ENCODE peak calls at places on chromosome X, in five cellular contexts. O is endodermal cell; Y is fibroblast of the aortic adventitia; Z is CD4-positive, alpha-beta T cell; W is CD8-positive, alpha-beta T cell. M is an unnamed sample.

GRCh38 chrX:56728321-56728720 is 722 bp upstream of the NBDY start:
- DNase-seq in O (no peak), Y (peak; percentile 30), Z (no peak), W (no peak), M (no peak)

GRCh38 chrX:3345281-3346081 is 971 bp downstream of the MXRA5 start:
- DNase-seq in O (peak; percentile 87), Y (peak; percentile 43), Z (no peak), W (no peak), M (peak; percentile 58)

GRCh38 chrX:116490091-116490490 is 27.3 kb upstream of the CT83 start:
- DNase-seq in O (no peak), Y (peak; percentile 1), Z (no peak), W (no peak), M (no peak)

GRCh38 chrX:71492086-71493065 is 40.5 kb upstream of the OGT start:
- DNase-seq in O (no peak), Y (peak; percentile 42), Z (peak; percentile 25), W (peak; percentile 68), M (peak; percentile 50)

GRCh38 chrX:119895843-119896326 is at the start of gene AKAP14:
- DNase-seq in O (peak; percentile 58), Y (no peak), Z (no peak), W (no peak), M (no peak)

GRCh38 chrX:50953832-50954231 is 43.3 kb downstream of the BMP15 start:
- DNase-seq in O (no peak), Y (no peak), Z (no peak), W (no peak), M (no peak)

GRCh38 chrX:44433556-44433955 is 90.1 kb upstream of the EFHC2 start:
- DNase-seq in O (no peak), Y (no peak), Z (no peak), W (no peak), M (no peak)

GRCh38 chrX:54961750-54962149 is 32.2 kb downstream of the PFKFB1 start:
- DNase-seq in O (no peak), Y (no peak), Z (no peak), W (no peak), M (no peak)

GRCh38 chrX:130682990-130683389 is 220.0 kb downstream of the ENOX2 start:
- DNase-seq in O (no peak), Y (peak; percentile 13), Z (no peak), W (no peak), M (no peak)

GRCh38 chrX:16869393-16870094 is 618 bp downstream of the RBBP7 start:
- DNase-seq in O (peak; percentile 83), Y (no peak), Z (peak; percentile 16), W (peak; percentile 55), M (peak; percentile 30)

GRCh38 chrX:64394059-64394873 is 986 bp downstream of the MTMR8 start:
- DNase-seq in O (no peak), Y (no peak), Z (no peak), W (peak; percentile 50), M (no peak)

GRCh38 chrX:107677501-107677901 is 49.2 kb downstream of the PRPS1 start:
- DNase-seq in O (peak; percentile 81), Y (no peak), Z (no peak), W (no peak), M (no peak)

GRCh38 chrX:40844476-40844875 is 109.1 kb upstream of the MED14 start:
- DNase-seq in O (no peak), Y (no peak), Z (no peak), W (no peak), M (no peak)

DNA sequence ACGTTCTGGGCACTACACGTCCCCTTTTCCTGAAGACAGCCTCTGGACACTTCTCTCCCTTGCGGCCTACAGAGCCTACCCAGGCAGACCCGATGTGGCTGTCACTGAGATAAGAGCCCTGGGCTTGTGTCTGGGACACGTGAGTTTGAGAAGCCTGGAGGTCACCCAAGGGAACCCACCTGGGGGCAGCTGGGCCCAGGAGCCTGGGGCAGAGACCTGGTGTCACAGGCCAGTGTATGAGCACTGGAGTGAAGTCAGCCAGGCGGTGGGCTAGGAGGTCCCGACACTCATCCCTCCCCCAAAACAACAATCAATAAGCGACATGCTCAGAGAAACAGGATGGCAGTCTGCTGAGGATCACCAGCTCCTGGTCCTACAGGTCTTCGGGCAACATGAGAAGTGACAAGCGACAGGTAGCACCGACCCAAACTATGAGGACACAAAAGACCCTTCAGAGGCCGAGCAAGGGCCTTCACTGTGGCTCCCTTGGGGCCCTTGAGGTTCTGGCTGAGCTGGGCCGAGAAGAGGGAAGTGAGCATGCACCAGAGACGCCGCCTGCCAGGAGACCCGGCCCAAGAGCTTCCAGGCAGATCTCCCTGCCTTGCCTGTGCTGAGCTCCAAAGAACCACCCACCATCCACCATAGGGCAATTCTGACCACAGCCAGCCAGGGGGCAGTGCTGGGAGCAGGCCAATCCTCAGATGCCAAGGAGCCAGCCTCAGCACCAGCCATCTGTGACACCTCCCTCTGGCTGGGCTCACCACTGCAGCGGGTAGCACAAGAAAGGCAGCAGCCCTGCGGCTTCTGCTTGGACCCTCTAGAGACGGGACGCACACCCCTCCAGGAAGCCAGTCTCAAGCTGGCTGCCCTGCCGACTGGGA is 11.0 kb upstream of the DUSP9 start:
- DNase-seq in O (peak; percentile 92), Y (no peak), Z (no peak), W (no peak), M (no peak)
- TF ChIP-seq CTCF in O (peak; percentile 74), Y (peak; percentile 15), Z (peak; percentile 26), W (no peak), M (peak; percentile 7)

DNA sequence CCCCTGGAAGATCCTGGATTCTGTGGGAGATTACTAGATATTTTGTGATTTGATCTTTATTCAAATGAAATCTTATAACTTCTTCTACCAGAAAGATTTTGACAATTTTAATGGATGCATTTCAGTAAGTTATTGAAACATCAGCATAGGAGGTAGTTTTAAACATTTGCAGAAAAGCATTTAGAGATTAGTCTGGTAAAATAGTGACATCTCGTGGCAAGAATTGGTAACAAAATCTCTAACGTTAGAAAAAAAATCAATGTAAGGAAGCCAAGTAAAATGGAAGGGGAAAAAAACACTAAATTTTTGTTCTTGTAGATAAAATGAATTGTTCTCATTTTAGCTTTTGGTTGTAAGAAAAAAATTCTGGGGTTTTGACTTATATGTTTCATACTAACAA is 73.3 kb downstream of the TASL start:
- DNase-seq in O (no peak), Y (peak; percentile 67), Z (no peak), W (no peak), M (no peak)
- TF ChIP-seq CTCF in O (peak; percentile 85), Y (peak; percentile 42), Z (no peak), W (no peak), M (peak; percentile 36)

GRCh38 chrX:31658360-31658759 is 586.5 kb upstream of the FTHL17 start:
- DNase-seq in O (no peak), Y (peak; percentile 31), Z (no peak), W (no peak), M (no peak)
- TF ChIP-seq CTCF in O (peak; percentile 82), Y (peak; percentile 39), Z (no peak), W (no peak), M (no peak)

GRCh38 chrX:9788908-9789307 is 2.7 kb downstream of the SHROOM2 start:
- DNase-seq in O (no peak), Y (no peak), Z (no peak), W (no peak), M (peak; percentile 47)

GRCh38 chrX:9785944-9786741 is at the start of gene SHROOM2:
- DNase-seq in O (peak; percentile 73), Y (no peak), Z (no peak), W (no peak), M (peak; percentile 39)

GRCh38 chrX:9786839-9787635 is 808 bp downstream of the SHROOM2 start:
- DNase-seq in O (peak; percentile 69), Y (no peak), Z (no peak), W (no peak), M (no peak)

GRCh38 chrX:9781941-9782340 is 4.3 kb upstream of the SHROOM2 start:
- DNase-seq in O (no peak), Y (no peak), Z (no peak), W (no peak), M (no peak)

DNA sequence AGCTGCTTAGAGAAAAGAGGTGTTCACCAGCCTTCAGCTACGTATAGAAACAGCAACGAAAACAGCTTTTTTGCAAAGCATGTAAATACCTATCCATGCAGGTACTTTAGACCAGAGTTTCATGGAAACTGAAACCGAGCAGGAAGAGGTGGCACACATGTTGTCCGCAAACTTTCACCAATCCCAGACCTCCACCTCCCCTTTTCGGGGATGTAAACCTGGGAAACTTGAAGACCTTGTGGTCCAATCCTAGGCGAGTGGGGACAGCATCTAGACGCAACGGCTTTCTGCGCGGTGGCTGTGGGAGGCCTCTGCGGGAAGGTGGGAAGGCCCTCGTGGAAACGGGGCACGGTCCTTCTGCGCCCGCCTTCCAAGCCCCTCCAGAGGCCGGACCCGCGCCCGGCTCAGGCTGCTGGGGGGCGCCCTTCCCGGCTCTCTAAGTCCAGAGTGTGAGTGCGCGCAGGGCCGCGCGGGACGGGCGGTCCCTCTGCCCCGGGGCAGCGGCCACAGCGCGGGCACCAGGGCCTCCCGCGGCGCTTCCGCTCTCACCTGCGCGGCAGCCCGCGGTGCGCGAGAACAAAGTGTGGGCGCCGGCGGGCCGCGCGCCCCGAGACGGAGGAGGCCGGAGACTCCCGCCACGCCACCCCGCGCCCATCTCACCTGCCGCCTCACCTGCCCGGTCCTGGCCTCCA is 831 bp upstream of the SHROOM2 start:
- DNase-seq in O (no peak), Y (no peak), Z (no peak), W (no peak), M (no peak)
- TF ChIP-seq CTCF in O (peak; percentile 40), Y (no peak), Z (no peak), W (no peak), M (no peak)

GRCh38 chrX:13805241-13805640 is 11.7 kb downstream of the GPM6B start:
- DNase-seq in O (no peak), Y (no peak), Z (no peak), W (no peak), M (no peak)
- TF ChIP-seq CTCF in O (no peak), Y (no peak), Z (no peak), W (no peak), M (no peak)

GRCh38 chrX:125998432-125998831 is 167.7 kb downstream of the DCAF12L2 start:
- DNase-seq in O (no peak), Y (no peak), Z (no peak), W (no peak), M (no peak)
- TF ChIP-seq CTCF in O (peak; percentile 86), Y (no peak), Z (no peak), W (no peak), M (no peak)

GRCh38 chrX:103250977-103251376 is 4.0 kb downstream of the TCEAL8 start:
- DNase-seq in O (peak; percentile 53), Y (no peak), Z (no peak), W (no peak), M (no peak)
- TF ChIP-seq CTCF in O (peak; percentile 18), Y (no peak), Z (no peak), W (no peak), M (no peak)